ENCODE peak calls at places on chromosome 14, in five cellular contexts. Q is GM23338, V is GM12878, H is K562, I is HepG2. K is an unnamed sample.
A peak's percentile ranks its signal among the peaks of the same experiment; 100 is the strongest.

GRCh38 chr14:75046275-75046674 is 5.0 kb downstream of the MLH3 start:
- DNase-seq in I (no peak), Q (peak; percentile 20), H (no peak), V (no peak), K (no peak)

GRCh38 chr14:106488293-106488692 is 961.9 kb downstream of the TMEM121 start:
- DNase-seq in V (no peak), Q (no peak), I (no peak), H (no peak), K (no peak)

GRCh38 chr14:60980811-60981625 is at the start of the genes SLC38A6 and TRMT5:
- DNase-seq in H (peak; percentile 84), V (peak; percentile 76), Q (peak; percentile 97), I (peak; percentile 91), K (peak; percentile 96)

GRCh38 chr14:84298738-84299137 is 1231.2 kb upstream of the FLRT2 start:
- DNase-seq in V (no peak), I (no peak), Q (no peak), H (no peak), K (no peak)

GRCh38 chr14:34423445-34423844 is 38.6 kb downstream of the SPTSSA start:
- DNase-seq in Q (no peak), H (no peak), I (no peak), V (no peak), K (no peak)

GRCh38 chr14:52706286-52706685 is 714 bp upstream of the PSMC6 start:
- DNase-seq in H (peak; percentile 39), Q (peak; percentile 21), I (no peak), V (no peak), K (no peak)

GRCh38 chr14:83217492-83217891 is 1683.8 kb upstream of the SEL1L start:
- DNase-seq in V (no peak), H (no peak), Q (no peak), I (no peak), K (no peak)

GRCh38 chr14:31770271-31770670 is 209.1 kb downstream of the NUBPL start:
- DNase-seq in Q (no peak), V (no peak), I (no peak), H (no peak), K (no peak)

GRCh38 chr14:100702590-100702989 is 24.1 kb upstream of the DLK1 start:
- DNase-seq in H (no peak), Q (no peak), V (no peak), I (no peak), K (no peak)

GRCh38 chr14:101980700-101981099 is 16.3 kb downstream of the DYNC1H1 start:
- DNase-seq in Q (no peak), H (no peak), I (peak; percentile 35), V (peak; percentile 77), K (peak; percentile 56)

GRCh38 chr14:58465425-58465824 is 37.9 kb downstream of the KIAA0586 start:
- DNase-seq in V (no peak), Q (no peak), H (no peak), I (peak; percentile 32), K (peak; percentile 13)

GRCh38 chr14:102316048-102316745 is 3.3 kb upstream of the ZNF839 start:
- DNase-seq in I (peak; percentile 44), Q (no peak), H (no peak), V (no peak), K (peak; percentile 74)

GRCh38 chr14:106308839-106309389 is 782.5 kb downstream of the TMEM121 start:
- DNase-seq in H (peak; percentile 49), I (peak; percentile 35), Q (peak; percentile 64), V (peak; percentile 83), K (peak; percentile 74)

GRCh38 chr14:90536092-90536491 is 139.3 kb downstream of the CALM1 start:
- DNase-seq in H (no peak), V (no peak), I (no peak), Q (no peak), K (no peak)

GRCh38 chr14:91154851-91155625 is 41.2 kb downstream of the DGLUCY start:
- DNase-seq in Q (no peak), H (no peak), I (no peak), V (no peak), K (no peak)

GRCh38 chr14:64971890-64972785 is at the start of gene RAB15:
- DNase-seq in Q (peak; percentile 57), V (no peak), I (no peak), H (peak; percentile 49), K (peak; percentile 39)

GRCh38 chr14:52023518-52023917 is 34.2 kb downstream of the RTRAF start:
- DNase-seq in Q (no peak), H (no peak), V (no peak), I (no peak), K (no peak)

GRCh38 chr14:102737402-102738372 is 39.6 kb upstream of the TRAF3 start:
- DNase-seq in H (no peak), I (no peak), V (no peak), Q (no peak), K (no peak)

GRCh38 chr14:80681651-80682050 is 259.9 kb downstream of the CEP128 start:
- DNase-seq in Q (no peak), H (no peak), I (no peak), V (no peak), K (no peak)

GRCh38 chr14:20711275-20712069 is 22.9 kb downstream of the ANG start:
- DNase-seq in I (no peak), V (no peak), H (no peak), Q (no peak), K (no peak)
- TF ChIP-seq JUNB in I (no peak), V (no peak), H (no peak), Q (no peak), K (no peak)

DNA sequence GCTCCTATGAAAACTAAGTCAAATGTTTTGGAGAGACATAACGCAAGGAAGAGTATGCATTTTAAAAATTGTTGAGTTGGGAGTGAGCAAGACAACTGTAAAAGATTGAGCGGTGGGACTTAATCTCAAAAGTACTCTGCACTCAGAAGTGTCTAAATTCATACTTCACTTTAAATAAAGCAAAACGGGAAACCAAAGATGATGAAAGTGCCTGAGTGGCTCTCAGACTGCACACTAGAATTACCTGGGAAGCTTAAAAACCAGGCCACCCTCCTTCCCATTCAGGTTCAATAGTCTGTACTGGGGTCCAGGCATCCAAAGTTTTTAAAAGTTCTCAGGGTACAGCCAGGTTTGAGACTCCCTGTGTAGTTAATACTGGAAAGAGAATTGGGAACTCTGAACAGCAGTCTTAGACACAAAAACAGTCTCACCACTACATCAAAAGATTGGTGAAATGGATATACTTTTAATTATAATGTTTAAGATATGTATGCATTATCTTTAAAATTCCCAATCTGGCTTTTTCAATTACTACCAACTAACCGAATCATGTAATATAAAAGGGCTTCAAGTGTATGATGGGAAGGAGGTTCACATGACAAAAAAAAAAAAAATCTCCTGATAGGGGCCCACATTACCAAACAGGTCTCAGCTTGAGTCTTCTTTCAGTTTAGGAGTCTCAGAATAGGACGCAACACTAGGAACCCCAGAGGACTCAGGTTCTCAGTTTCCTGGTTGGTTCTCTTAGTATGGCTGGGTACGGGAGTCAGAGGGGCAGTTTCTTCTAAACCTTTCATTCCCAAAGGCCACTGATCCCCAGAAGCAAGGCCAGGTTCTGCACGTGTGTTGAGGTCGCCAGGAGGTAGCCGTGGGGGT is 1.0 kb downstream of the HOMEZ start:
- DNase-seq in H (no peak), V (no peak), I (peak; percentile 39), Q (no peak), K (no peak)
- TF ChIP-seq JUNB in H (no peak), V (no peak), I (no peak), Q (no peak), K (no peak)

GRCh38 chr14:24940213-24940783 is 109.6 kb downstream of the STXBP6 start:
- DNase-seq in H (no peak), Q (no peak), V (no peak), I (no peak), K (no peak)
- TF ChIP-seq JUNB in H (no peak), Q (no peak), V (no peak), I (no peak), K (no peak)

GRCh38 chr14:79118291-79118690 is 948.1 kb downstream of the NRXN3 start:
- DNase-seq in I (no peak), H (no peak), Q (peak; percentile 3), V (no peak), K (no peak)
- TF ChIP-seq JUNB in I (no peak), H (no peak), Q (no peak), V (no peak), K (no peak)

GRCh38 chr14:55129428-55130193 is 559 bp downstream of the LGALS3 start:
- DNase-seq in H (peak; percentile 17), V (no peak), I (peak; percentile 29), Q (peak; percentile 72), K (peak; percentile 72)
- TF ChIP-seq JUNB in H (no peak), V (no peak), I (no peak), Q (no peak), K (no peak)

GRCh38 chr14:30085943-30086342 is 158.3 kb upstream of the PRKD1 start:
- DNase-seq in I (no peak), H (no peak), Q (no peak), V (no peak), K (no peak)
- TF ChIP-seq JUNB in I (no peak), H (no peak), Q (no peak), V (no peak), K (no peak)

GRCh38 chr14:98501335-98501734 is 770.7 kb downstream of the BCL11B start:
- DNase-seq in Q (no peak), V (no peak), H (no peak), I (no peak), K (no peak)

GRCh38 chr14:98507269-98507668 is 764.7 kb downstream of the BCL11B start:
- DNase-seq in V (no peak), H (no peak), I (no peak), Q (no peak), K (no peak)

GRCh38 chr14:98503086-98503815 is 768.7 kb downstream of the BCL11B start:
- DNase-seq in V (no peak), I (no peak), H (no peak), Q (no peak), K (no peak)

GRCh38 chr14:98498019-98498885 is 773.7 kb downstream of the BCL11B start:
- DNase-seq in V (no peak), I (no peak), Q (no peak), H (no peak), K (no peak)

DNA sequence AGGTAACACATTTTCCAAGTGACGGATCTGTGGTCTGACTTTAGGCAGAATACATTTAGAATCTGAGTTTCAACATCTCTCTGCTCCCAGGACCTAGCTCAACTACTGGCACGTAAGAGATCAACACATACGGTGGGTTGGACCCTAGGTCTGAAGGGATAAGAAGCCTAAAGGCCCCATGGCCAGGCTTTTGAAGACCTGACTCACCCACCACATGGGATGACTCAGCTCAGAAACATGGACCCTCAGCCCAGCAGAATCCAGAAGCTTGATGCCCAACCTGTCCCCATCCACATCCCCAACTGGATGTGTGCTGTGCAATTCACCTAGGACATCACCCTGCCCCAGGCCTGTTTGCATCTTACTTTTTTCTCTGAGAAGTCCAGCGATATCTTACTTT is 770.2 kb downstream of the BCL11B start:
- DNase-seq in I (no peak), V (no peak), H (no peak), Q (no peak), K (no peak)
- TF ChIP-seq JUNB in I (no peak), V (no peak), H (no peak), Q (no peak), K (no peak)

GRCh38 chr14:59788176-59788575 is 82.4 kb downstream of the RTN1 start:
- DNase-seq in V (no peak), I (no peak), H (no peak), Q (no peak), K (no peak)

GRCh38 chr14:59787045-59787674 is 83.4 kb downstream of the RTN1 start:
- DNase-seq in Q (peak; percentile 31), I (no peak), V (no peak), H (no peak), K (no peak)
- TF ChIP-seq JUNB in Q (no peak), I (no peak), V (no peak), H (no peak), K (no peak)

K was measured in A549.